ENCODE peak calls at places on chromosomes 11 and 22, in seven cellular contexts. A, U, I, X, J, M and B are unnamed samples.

GRCh38 chr11:57586711-57587110 is 10.8 kb upstream of the SERPING1 start:
- DNase-seq in J (no peak), M (no peak), U (no peak), I (no peak), A (no peak), X (no peak), B (no peak)

GRCh38 chr11:69328231-69328630 is 34.3 kb downstream of the MYEOV start:
- DNase-seq in I (no peak), X (no peak), U (no peak), J (no peak), A (no peak), M (no peak), B (peak)

GRCh38 chr11:76798656-76799055 is 15.5 kb downstream of the TSKU start:
- DNase-seq in I (no peak), J (no peak), X (no peak), M (no peak), A (no peak), U (no peak), B (no peak)

GRCh38 chr22:29738118-29738815 is 18.5 kb downstream of the CABP7 start:
- DNase-seq in I (no peak), X (no peak), U (no peak), J (no peak), M (no peak), A (no peak), B (no peak)

GRCh38 chr22:36544107-36544620 is 15.2 kb upstream of the EIF3D start:
- DNase-seq in I (no peak), M (no peak), J (no peak), X (no peak), U (no peak), A (peak), B (no peak)

GRCh38 chr11:103927535-103927934 is 108.9 kb upstream of the DDI1 start:
- DNase-seq in A (peak), M (no peak), X (no peak), J (no peak), U (no peak), I (no peak), B (no peak)

GRCh38 chr11:112795142-112795815 is 165.9 kb upstream of the NCAM1 start:
- DNase-seq in X (no peak), M (no peak), I (no peak), A (peak), U (no peak), J (no peak), B (peak)

GRCh38 chr11:70854201-70854600 is 398.2 kb downstream of the SHANK2 start:
- DNase-seq in I (no peak), J (no peak), A (no peak), M (no peak), X (no peak), U (no peak), B (no peak)

GRCh38 chr11:15563054-15563453 is 448.3 kb downstream of the INSC start:
- DNase-seq in U (peak), A (no peak), X (no peak), I (no peak), M (no peak), J (no peak), B (no peak)

GRCh38 chr11:116117326-116118137 is 613.3 kb upstream of the CADM1 start:
- DNase-seq in A (no peak), J (no peak), X (no peak), I (no peak), U (no peak), M (no peak), B (no peak)

GRCh38 chr11:15742626-15743243 is 613.6 kb downstream of the SOX6 start:
- DNase-seq in M (no peak), J (no peak), I (no peak), A (peak), X (no peak), U (peak), B (peak)

GRCh38 chr11:14288189-14288935 is 70.6 kb downstream of the RRAS2 start:
- DNase-seq in J (peak), I (no peak), M (peak), U (no peak), X (no peak), A (peak), B (no peak)

GRCh38 chr22:17707526-17707925 is 66.7 kb downstream of the BID start:
- DNase-seq in I (no peak), X (no peak), J (peak), A (peak), U (no peak), M (no peak), B (no peak)

GRCh38 chr11:44598831-44599230 is 33.4 kb downstream of the CD82 start:
- DNase-seq in A (no peak), M (no peak), X (no peak), U (no peak), J (no peak), I (no peak), B (no peak)

GRCh38 chr11:44066732-44067131 is 662 bp downstream of the ACCS start:
- DNase-seq in X (no peak), M (peak), I (no peak), J (no peak), U (no peak), A (peak), B (no peak)